ENCODE peak calls at places on chromosomes 6 and 20, in four cellular contexts. G is stimulated activated naive B cell treated with anti-CD40 and anti-IgM and Interleukin-4, amounts not matched to agents 10 μg/mL and 1 μg/mL and 100 μg/mL, for 72 hours; O is activated T-cell treated with anti-CD3 and anti-CD28 coated beads, Interleukin-2, amount 50 U/mL, for 4 hours; L is mucosa of descending colon. H is an unnamed sample.

GRCh38 chr6:151148111-151148510 is 91.7 kb upstream of the AKAP12 start:
- ATAC-seq in L (no peak), O (peak), G (no peak), H (no peak)

GRCh38 chr6:129691709-129692108 is 18.3 kb downstream of the ARHGAP18 start:
- ATAC-seq in O (no peak), G (no peak), L (peak), H (peak)

GRCh38 chr20:38873050-38873581 is 53.1 kb upstream of the FAM83D start:
- ATAC-seq in O (peak), G (peak), L (peak), H (no peak)

GRCh38 chr6:170152111-170152926 is 138.6 kb downstream of the DLL1 start:
- ATAC-seq in O (no peak), G (no peak), L (peak), H (no peak)

GRCh38 chr20:52869698-52870288 is 102.4 kb upstream of the TSHZ2 start:
- ATAC-seq in L (no peak), O (peak), G (no peak), H (no peak)

GRCh38 chr6:20319520-20320357 is 81.9 kb upstream of the E2F3 start:
- ATAC-seq in G (peak), L (peak), O (peak), H (no peak)

GRCh38 chr6:92688328-92688727 is 731.0 kb downstream of the EPHA7 start:
- ATAC-seq in O (no peak), L (no peak), G (no peak), H (no peak)

GRCh38 chr6:133921249-133921859 is 31.7 kb upstream of the TBPL1 start:
- ATAC-seq in O (peak), G (peak), L (peak), H (peak)

GRCh38 chr20:40542065-40542464 is 147.0 kb downstream of the MAFB start:
- ATAC-seq in G (no peak), O (no peak), L (no peak), H (no peak)

GRCh38 chr6:166553563-166554271 is 32.8 kb downstream of the RAMACL start:
- ATAC-seq in O (no peak), G (no peak), L (peak), H (peak)

GRCh38 chr6:1679691-1680068 is 70.0 kb downstream of the FOXC1 start:
- ATAC-seq in O (no peak), G (no peak), L (peak), H (no peak)

GRCh38 chr6:83461438-83461837 is 30.6 kb upstream of the ME1 start:
- ATAC-seq in L (no peak), O (no peak), G (no peak), H (no peak)

GRCh38 chr20:42193119-42193518 is 574.9 kb upstream of the CHD6 start:
- ATAC-seq in O (no peak), G (no peak), L (no peak), H (no peak)

GRCh38 chr6:139175389-139175788 is 40.5 kb downstream of the HECA start:
- ATAC-seq in O (no peak), L (peak), G (peak), H (no peak)

GRCh38 chr20:63692436-63693078 is 3.9 kb upstream of the TNFRSF6B start:
- ATAC-seq in L (peak), O (no peak), G (no peak), H (no peak)

GRCh38 chr6:43273707-43274106 is 24.4 kb upstream of the SLC22A7 start:
- ATAC-seq in O (no peak), G (no peak), L (no peak), H (no peak)

GRCh38 chr6:6169141-6169540 is 151.3 kb downstream of the F13A1 start:
- ATAC-seq in O (no peak), L (no peak), G (no peak), H (no peak)

GRCh38 chr6:28167068-28167467 is 25.4 kb downstream of the ZKSCAN8 start:
- ATAC-seq in L (no peak), G (no peak), O (no peak), H (peak)

GRCh38 chr20:34108616-34109174 is 3.3 kb downstream of the EIF2S2 start:
- ATAC-seq in L (no peak), O (peak), G (no peak), H (no peak)

GRCh38 chr6:786946-787763 is 94.2 kb upstream of the EXOC2 start:
- ATAC-seq in L (peak), O (no peak), G (no peak), H (peak)

GRCh38 chr6:148501178-148501590 is 158.5 kb downstream of the SASH1 start:
- ATAC-seq in O (no peak), L (peak), G (no peak), H (peak)

GRCh38 chr6:129340983-129341382 is 369.0 kb downstream of the ARHGAP18 start:
- ATAC-seq in G (no peak), L (no peak), O (no peak), H (no peak)

GRCh38 chr6:5082487-5083306 is 2.4 kb upstream of the PPP1R3G start:
- ATAC-seq in O (no peak), L (peak), G (no peak), H (no peak)

GRCh38 chr20:49396230-49396629 is 86.2 kb downstream of the KCNB1 start:
- ATAC-seq in G (no peak), L (no peak), O (no peak), H (no peak)

GRCh38 chr20:33450867-33451266 is 7.3 kb upstream of the SNTA1 start:
- ATAC-seq in L (no peak), G (no peak), O (no peak), H (peak)

GRCh38 chr6:97594834-97595233 is 311.8 kb upstream of the MMS22L start:
- ATAC-seq in O (no peak), L (no peak), G (no peak), H (peak)

H was measured in SK-N-SH treated with all-trans-retinoic acid at 6 μM for 48 hours.